ENCODE peak calls at places on chromosomes 16 and 17, in nine cellular contexts. V, Z, W, H, L, S, G, I and A are unnamed samples.

GRCh38 chr17:64991726-64992125 is 64.8 kb downstream of the GNA13 start:
- DNase-seq in L (no peak), V (no peak), G (no peak), W (no peak), S (no peak), Z (no peak), I (no peak), H (no peak), A (no peak)

GRCh38 chr17:72591500-72592241 is 470.9 kb downstream of the SOX9 start:
- DNase-seq in V (no peak), S (peak; percentile 31), I (no peak), H (peak; percentile 78), Z (peak; percentile 24), G (peak; percentile 25), W (peak; percentile 45), L (peak; percentile 17), A (no peak)

GRCh38 chr17:35404360-35404759 is 27.9 kb downstream of the SLFN12 start:
- DNase-seq in G (no peak), V (no peak), I (no peak), L (no peak), Z (no peak), S (no peak), W (no peak), H (no peak), A (no peak)

GRCh38 chr17:5544115-5544514 is 40.2 kb downstream of the NLRP1 start:
- DNase-seq in H (no peak), L (no peak), V (no peak), S (no peak), W (no peak), Z (no peak), I (no peak), G (no peak), A (no peak)

GRCh38 chr16:15052747-15053476 is 3.0 kb downstream of the NTAN1 start:
- DNase-seq in H (no peak), V (no peak), Z (no peak), L (no peak), I (no peak), G (no peak), S (no peak), W (no peak), A (no peak)

GRCh38 chr17:59830007-59830630 is 62.6 kb downstream of the TUBD1 start:
- DNase-seq in W (peak; percentile 86), G (no peak), L (no peak), I (no peak), V (no peak), Z (no peak), S (no peak), H (peak; percentile 78), A (no peak)

GRCh38 chr17:50765454-50766221 is 1.7 kb downstream of the ANKRD40CL start:
- DNase-seq in V (no peak), Z (peak; percentile 35), W (no peak), S (peak; percentile 48), G (no peak), L (no peak), I (no peak), H (no peak), A (no peak)

GRCh38 chr16:3174618-3175148 is 13.3 kb upstream of the OR1F1 start:
- DNase-seq in H (peak; percentile 56), G (no peak), W (no peak), I (no peak), V (no peak), Z (no peak), L (no peak), S (no peak), A (no peak)

GRCh38 chr16:69465083-69465721 is 40.8 kb downstream of the CYB5B start:
- DNase-seq in W (no peak), Z (peak; percentile 27), G (no peak), H (no peak), L (no peak), S (no peak), V (no peak), I (no peak), A (no peak)

GRCh38 chr17:1574697-1575471 is 12.3 kb upstream of the PITPNA start:
- DNase-seq in Z (no peak), H (no peak), W (no peak), S (no peak), V (no peak), L (no peak), G (no peak), I (no peak), A (no peak)

GRCh38 chr17:50109785-50110184 is 14.6 kb downstream of the PDK2 start:
- DNase-seq in H (no peak), S (no peak), G (no peak), V (no peak), W (no peak), Z (no peak), I (no peak), L (no peak), A (no peak)

GRCh38 chr17:2989855-2990254 is 73.6 kb downstream of the OR1D5 start:
- DNase-seq in G (no peak), V (no peak), L (no peak), W (no peak), S (no peak), I (no peak), Z (no peak), H (no peak), A (no peak)

GRCh38 chr17:59107306-59107670 is 608 bp upstream of the TRIM37 start:
- DNase-seq in W (no peak), I (no peak), S (no peak), Z (no peak), H (peak; percentile 92), G (no peak), V (no peak), L (no peak), A (no peak)

GRCh38 chr17:63399856-63400255 is 46.2 kb downstream of the CYB561 start:
- DNase-seq in L (no peak), G (no peak), H (no peak), S (no peak), Z (no peak), W (peak; percentile 88), I (peak; percentile 70), V (peak; percentile 79), A (peak; percentile 82)

GRCh38 chr16:65845466-65846209 is 520.9 kb upstream of the CDH5 start:
- DNase-seq in S (no peak), W (no peak), G (no peak), V (no peak), H (no peak), I (no peak), Z (no peak), L (no peak), A (no peak)

GRCh38 chr16:56708821-56709685 is 20.9 kb upstream of the NUP93 start:
- DNase-seq in Z (no peak), L (no peak), I (no peak), G (no peak), W (peak; percentile 42), H (peak; percentile 58), S (no peak), V (no peak), A (no peak)

GRCh38 chr16:75764154-75764768 is 38.0 kb upstream of the CPHXL start:
- DNase-seq in H (peak; percentile 61), L (peak; percentile 35), G (peak; percentile 47), S (peak; percentile 93), W (peak; percentile 81), V (no peak), I (peak; percentile 66), Z (peak; percentile 18), A (peak; percentile 50)

GRCh38 chr17:44829558-44830358 is at the start of gene GJC1:
- DNase-seq in Z (peak; percentile 60), S (peak; percentile 20), W (peak; percentile 60), H (peak; percentile 81), V (peak; percentile 64), L (peak; percentile 12), G (peak; percentile 51), I (no peak), A (peak; percentile 77)

GRCh38 chr16:84483882-84484565 is 20.4 kb downstream of the MEAK7 start:
- DNase-seq in H (no peak), S (no peak), I (no peak), W (no peak), V (no peak), L (no peak), Z (no peak), G (no peak), A (no peak)

GRCh38 chr17:164536-165235 is 16.8 kb downstream of the DOC2B start:
- DNase-seq in G (peak; percentile 51), V (peak; percentile 37), L (no peak), I (peak; percentile 79), Z (no peak), W (peak; percentile 64), H (no peak), S (peak; percentile 85), A (no peak)